ENCODE peak calls at places on chromosomes 2 and 18, in nine cellular contexts. One of them, this sample, is unnamed.

GRCh38 chr18:55233850-55234249 is 274.6 kb upstream of the CCDC68 start:
- DNase-seq in skeletal muscle cell: no peak
- DNase-seq in GM23248: peak; percentile 19
- DNase-seq in WTC11: no peak
- DNase-seq in GM06990: no peak
- DNase-seq in stimulated activated CD8-positive, alpha-beta memory T cell treated with anti-CD3 and anti-CD28 coated beads, Interleukin-15, amount 100 ng/mL, for 24 hours: no peak
- DNase-seq in HuH-7.5: no peak
- DNase-seq in iris pigment epithelial cell: peak; percentile 92
- DNase-seq in kidney tubule cell: no peak
- DNase-seq in this sample: no peak

GRCh38 chr2:60152226-60152833 is 401.1 kb downstream of the BCL11A start:
- DNase-seq in skeletal muscle cell: no peak
- DNase-seq in GM06990: no peak
- DNase-seq in stimulated activated CD8-positive, alpha-beta memory T cell treated with anti-CD3 and anti-CD28 coated beads, Interleukin-15, amount 100 ng/mL, for 24 hours: no peak
- DNase-seq in WTC11: no peak
- DNase-seq in kidney tubule cell: peak; percentile 44
- DNase-seq in iris pigment epithelial cell: peak; percentile 31
- DNase-seq in HuH-7.5: no peak
- DNase-seq in GM23248: peak; percentile 38
- DNase-seq in this sample: peak; percentile 25

GRCh38 chr2:100427111-100427510 is 9.6 kb upstream of the CHST10 start:
- DNase-seq in WTC11: no peak
- DNase-seq in kidney tubule cell: no peak
- DNase-seq in iris pigment epithelial cell: no peak
- DNase-seq in GM23248: no peak
- DNase-seq in skeletal muscle cell: no peak
- DNase-seq in HuH-7.5: no peak
- DNase-seq in stimulated activated CD8-positive, alpha-beta memory T cell treated with anti-CD3 and anti-CD28 coated beads, Interleukin-15, amount 100 ng/mL, for 24 hours: no peak
- DNase-seq in GM06990: no peak
- DNase-seq in this sample: no peak

GRCh38 chr2:180876506-180876905 is 103.9 kb upstream of the UBE2E3 start:
- DNase-seq in GM23248: no peak
- DNase-seq in GM06990: no peak
- DNase-seq in WTC11: no peak
- DNase-seq in iris pigment epithelial cell: no peak
- DNase-seq in HuH-7.5: no peak
- DNase-seq in stimulated activated CD8-positive, alpha-beta memory T cell treated with anti-CD3 and anti-CD28 coated beads, Interleukin-15, amount 100 ng/mL, for 24 hours: no peak
- DNase-seq in skeletal muscle cell: no peak
- DNase-seq in kidney tubule cell: no peak
- DNase-seq in this sample: no peak

GRCh38 chr2:182522930-182523541 is 96.2 kb upstream of the PDE1A start:
- DNase-seq in WTC11: no peak
- DNase-seq in skeletal muscle cell: no peak
- DNase-seq in GM23248: peak; percentile 13
- DNase-seq in kidney tubule cell: no peak
- DNase-seq in stimulated activated CD8-positive, alpha-beta memory T cell treated with anti-CD3 and anti-CD28 coated beads, Interleukin-15, amount 100 ng/mL, for 24 hours: no peak
- DNase-seq in iris pigment epithelial cell: no peak
- DNase-seq in GM06990: no peak
- DNase-seq in HuH-7.5: no peak
- DNase-seq in this sample: no peak

GRCh38 chr2:174014021-174014698 is 49.0 kb upstream of the SP3 start:
- DNase-seq in GM23248: peak; percentile 73
- DNase-seq in kidney tubule cell: no peak
- DNase-seq in WTC11: no peak
- DNase-seq in skeletal muscle cell: no peak
- DNase-seq in iris pigment epithelial cell: peak; percentile 43
- DNase-seq in stimulated activated CD8-positive, alpha-beta memory T cell treated with anti-CD3 and anti-CD28 coated beads, Interleukin-15, amount 100 ng/mL, for 24 hours: no peak
- DNase-seq in GM06990: no peak
- DNase-seq in HuH-7.5: no peak
- DNase-seq in this sample: no peak

GRCh38 chr2:162478721-162479129 is 134.8 kb downstream of the GCA start:
- DNase-seq in WTC11: no peak
- DNase-seq in kidney tubule cell: peak; percentile 55
- DNase-seq in stimulated activated CD8-positive, alpha-beta memory T cell treated with anti-CD3 and anti-CD28 coated beads, Interleukin-15, amount 100 ng/mL, for 24 hours: no peak
- DNase-seq in GM06990: no peak
- DNase-seq in skeletal muscle cell: no peak
- DNase-seq in GM23248: no peak
- DNase-seq in HuH-7.5: no peak
- DNase-seq in iris pigment epithelial cell: peak; percentile 19
- DNase-seq in this sample: no peak

GRCh38 chr2:39870871-39871270 is 91.8 kb upstream of the THUMPD2 start:
- DNase-seq in HuH-7.5: no peak
- DNase-seq in iris pigment epithelial cell: no peak
- DNase-seq in stimulated activated CD8-positive, alpha-beta memory T cell treated with anti-CD3 and anti-CD28 coated beads, Interleukin-15, amount 100 ng/mL, for 24 hours: no peak
- DNase-seq in GM23248: no peak
- DNase-seq in skeletal muscle cell: no peak
- DNase-seq in kidney tubule cell: no peak
- DNase-seq in GM06990: no peak
- DNase-seq in WTC11: no peak
- DNase-seq in this sample: no peak

GRCh38 chr2:70961648-70961994 is 16.8 kb upstream of the ANKRD53 start:
- DNase-seq in stimulated activated CD8-positive, alpha-beta memory T cell treated with anti-CD3 and anti-CD28 coated beads, Interleukin-15, amount 100 ng/mL, for 24 hours: no peak
- DNase-seq in iris pigment epithelial cell: no peak
- DNase-seq in HuH-7.5: no peak
- DNase-seq in WTC11: no peak
- DNase-seq in kidney tubule cell: no peak
- DNase-seq in skeletal muscle cell: no peak
- DNase-seq in GM06990: no peak
- DNase-seq in GM23248: no peak
- DNase-seq in this sample: no peak

GRCh38 chr2:61017003-61017555 is 441 bp upstream of the PEX13 start:
- DNase-seq in GM06990: peak; percentile 89
- DNase-seq in HuH-7.5: peak; percentile 40
- DNase-seq in iris pigment epithelial cell: peak; percentile 75
- DNase-seq in skeletal muscle cell: peak; percentile 18
- DNase-seq in stimulated activated CD8-positive, alpha-beta memory T cell treated with anti-CD3 and anti-CD28 coated beads, Interleukin-15, amount 100 ng/mL, for 24 hours: peak; percentile 38
- DNase-seq in GM23248: peak; percentile 86
- DNase-seq in kidney tubule cell: peak; percentile 90
- DNase-seq in WTC11: peak; percentile 72
- DNase-seq in this sample: peak; percentile 54

GRCh38 chr18:61982475-61982874 is 89.7 kb upstream of the RNF152 start:
- DNase-seq in GM23248: no peak
- DNase-seq in GM06990: no peak
- DNase-seq in WTC11: no peak
- DNase-seq in HuH-7.5: no peak
- DNase-seq in iris pigment epithelial cell: no peak
- DNase-seq in stimulated activated CD8-positive, alpha-beta memory T cell treated with anti-CD3 and anti-CD28 coated beads, Interleukin-15, amount 100 ng/mL, for 24 hours: no peak
- DNase-seq in skeletal muscle cell: no peak
- DNase-seq in kidney tubule cell: no peak
- DNase-seq in this sample: no peak

GRCh38 chr2:98458667-98459380 is 14.2 kb downstream of the INPP4A start:
- DNase-seq in skeletal muscle cell: no peak
- DNase-seq in kidney tubule cell: no peak
- DNase-seq in HuH-7.5: no peak
- DNase-seq in stimulated activated CD8-positive, alpha-beta memory T cell treated with anti-CD3 and anti-CD28 coated beads, Interleukin-15, amount 100 ng/mL, for 24 hours: no peak
- DNase-seq in WTC11: no peak
- DNase-seq in GM23248: no peak
- DNase-seq in GM06990: no peak
- DNase-seq in iris pigment epithelial cell: no peak
- DNase-seq in this sample: no peak